ENCODE peak calls at places on chromosomes 13 and 19, in ten cellular contexts. One of them, this sample, is unnamed.

GRCh38 chr19:53959176-53959757 is 3.5 kb upstream of the CACNG8 start:
- DNase-seq in neural crest cell: no peak
- DNase-seq in islet precursor cell: no peak
- DNase-seq in NCI-H187: no peak
- DNase-seq in stromal cell of bone marrow: no peak
- DNase-seq in HEK293T: no peak
- DNase-seq in HS-5: no peak
- DNase-seq in pons: no peak
- DNase-seq in sciatic nerve: no peak
- DNase-seq in myocyte: no peak
- DNase-seq in this sample: no peak

GRCh38 chr13:101267656-101268055 is 148.7 kb downstream of the NALCN start:
- DNase-seq in HS-5: peak; percentile 48
- DNase-seq in NCI-H187: no peak
- DNase-seq in stromal cell of bone marrow: peak; percentile 82
- DNase-seq in pons: no peak
- DNase-seq in HEK293T: no peak
- DNase-seq in myocyte: peak; percentile 94
- DNase-seq in islet precursor cell: no peak
- DNase-seq in neural crest cell: no peak
- DNase-seq in sciatic nerve: no peak
- DNase-seq in this sample: no peak

GRCh38 chr19:16342002-16342715 is 17.5 kb downstream of the KLF2 start:
- DNase-seq in myocyte: peak; percentile 96
- DNase-seq in NCI-H187: peak; percentile 1
- DNase-seq in pons: peak; percentile 81
- DNase-seq in sciatic nerve: no peak
- DNase-seq in HS-5: no peak
- DNase-seq in stromal cell of bone marrow: no peak
- DNase-seq in HEK293T: no peak
- DNase-seq in islet precursor cell: peak; percentile 72
- DNase-seq in neural crest cell: no peak
- DNase-seq in this sample: peak; percentile 46

GRCh38 chr13:84951128-84951527 is 848.1 kb downstream of the SLITRK6 start:
- DNase-seq in pons: no peak
- DNase-seq in HS-5: no peak
- DNase-seq in neural crest cell: no peak
- DNase-seq in myocyte: no peak
- DNase-seq in stromal cell of bone marrow: no peak
- DNase-seq in NCI-H187: no peak
- DNase-seq in sciatic nerve: no peak
- DNase-seq in islet precursor cell: no peak
- DNase-seq in HEK293T: no peak
- DNase-seq in this sample: no peak

GRCh38 chr13:28730762-28731161 is 12.0 kb upstream of the SLC46A3 start:
- DNase-seq in NCI-H187: no peak
- DNase-seq in islet precursor cell: no peak
- DNase-seq in sciatic nerve: no peak
- DNase-seq in HEK293T: no peak
- DNase-seq in neural crest cell: no peak
- DNase-seq in stromal cell of bone marrow: no peak
- DNase-seq in pons: no peak
- DNase-seq in myocyte: no peak
- DNase-seq in HS-5: no peak
- DNase-seq in this sample: no peak

GRCh38 chr13:34993470-34993869 is 51.4 kb downstream of the NBEA start:
- DNase-seq in HEK293T: no peak
- DNase-seq in neural crest cell: no peak
- DNase-seq in sciatic nerve: no peak
- DNase-seq in myocyte: no peak
- DNase-seq in stromal cell of bone marrow: no peak
- DNase-seq in islet precursor cell: no peak
- DNase-seq in pons: no peak
- DNase-seq in HS-5: no peak
- DNase-seq in NCI-H187: no peak
- DNase-seq in this sample: no peak

GRCh38 chr19:41218615-41219507 is at the start of gene AXL:
- DNase-seq in neural crest cell: peak; percentile 50
- DNase-seq in sciatic nerve: peak; percentile 88
- DNase-seq in islet precursor cell: peak; percentile 97
- DNase-seq in myocyte: peak; percentile 91
- DNase-seq in HEK293T: no peak
- DNase-seq in pons: peak; percentile 61
- DNase-seq in stromal cell of bone marrow: peak; percentile 72
- DNase-seq in HS-5: peak; percentile 61
- DNase-seq in NCI-H187: no peak
- DNase-seq in this sample: no peak

GRCh38 chr19:14542721-14543328 is 13.4 kb downstream of the TECR start:
- DNase-seq in pons: no peak
- DNase-seq in HEK293T: no peak
- DNase-seq in myocyte: no peak
- DNase-seq in NCI-H187: no peak
- DNase-seq in HS-5: no peak
- DNase-seq in stromal cell of bone marrow: no peak
- DNase-seq in neural crest cell: no peak
- DNase-seq in islet precursor cell: peak; percentile 53
- DNase-seq in sciatic nerve: no peak
- DNase-seq in this sample: no peak

GRCh38 chr13:42487221-42487620 is 86.7 kb upstream of the TNFSF11 start:
- DNase-seq in islet precursor cell: no peak
- DNase-seq in HS-5: no peak
- DNase-seq in HEK293T: no peak
- DNase-seq in sciatic nerve: no peak
- DNase-seq in pons: no peak
- DNase-seq in myocyte: no peak
- DNase-seq in NCI-H187: no peak
- DNase-seq in stromal cell of bone marrow: no peak
- DNase-seq in neural crest cell: no peak
- DNase-seq in this sample: no peak